ENCODE peak calls at places on chromosomes 2 and 18, in seven cellular contexts. H is mesothelial cell of epicardium; Y is ACHN; L is NCI-H1105; B is stimulated activated CD4-positive, alpha-beta T cell treated with anti-CD3 and anti-CD28 coated beads, Interleukin-15, amount 100 ng/mL, for 1 hour; C is naive B cell; W is hippocampal formation. F is an unnamed sample.

GRCh38 chr18:34783485-34783884 is 73.4 kb downstream of the DTNA start:
- DNase-seq in H (no peak), Y (no peak), L (no peak), B (no peak), C (no peak), W (no peak), F (no peak)

GRCh38 chr2:68560583-68560982 is 82.8 kb upstream of the PROKR1 start:
- DNase-seq in H (no peak), Y (no peak), L (no peak), B (no peak), C (no peak), W (no peak), F (no peak)

GRCh38 chr18:47968006-47968676 is 37.7 kb upstream of the SMAD2 start:
- DNase-seq in H (no peak), Y (peak; percentile 5), L (no peak), B (no peak), C (no peak), W (no peak), F (no peak)

GRCh38 chr18:66655407-66655806 is 51.5 kb upstream of the CDH19 start:
- DNase-seq in H (no peak), Y (no peak), L (no peak), B (no peak), C (no peak), W (no peak), F (no peak)

GRCh38 chr2:86822668-86823067 is 32.0 kb upstream of the CD8A start:
- DNase-seq in H (no peak), Y (no peak), L (no peak), B (no peak), C (no peak), W (no peak), F (no peak)

GRCh38 chr2:179987916-179988315 is 19.2 kb downstream of the CWC22 start:
- DNase-seq in H (no peak), Y (no peak), L (no peak), B (no peak), C (no peak), W (no peak), F (no peak)

GRCh38 chr2:168278424-168278888 is 31.1 kb upstream of the STK39 start:
- DNase-seq in H (no peak), Y (peak; percentile 10), L (peak; percentile 53), B (no peak), C (no peak), W (no peak), F (no peak)

GRCh38 chr2:51812138-51812866 is 780.4 kb upstream of the NRXN1 start:
- DNase-seq in H (no peak), Y (no peak), L (no peak), B (no peak), C (no peak), W (no peak), F (no peak)

GRCh38 chr2:44980786-44981713 is 28.2 kb downstream of the SIX2 start:
- DNase-seq in H (no peak), Y (no peak), L (peak; percentile 66), B (no peak), C (no peak), W (no peak), F (no peak)

GRCh38 chr2:205586626-205587025 is 95.7 kb upstream of the NRP2 start:
- DNase-seq in H (no peak), Y (no peak), L (no peak), B (no peak), C (no peak), W (no peak), F (no peak)

GRCh38 chr18:5998166-5998881 is 103.0 kb upstream of the TMEM200C start:
- DNase-seq in H (no peak), Y (no peak), L (no peak), B (no peak), C (no peak), W (no peak), F (no peak)

GRCh38 chr2:74048843-74049519 is 64.3 kb downstream of the TET3 start:
- DNase-seq in H (no peak), Y (no peak), L (no peak), B (no peak), C (no peak), W (no peak), F (no peak)

GRCh38 chr2:9896216-9896615 is 52.9 kb downstream of the TAF1B start:
- DNase-seq in H (no peak), Y (no peak), L (no peak), B (no peak), C (no peak), W (no peak), F (no peak)

GRCh38 chr18:57585846-57586242 is 658 bp downstream of the FECH start:
- DNase-seq in H (no peak), Y (no peak), L (no peak), B (no peak), C (no peak), W (no peak), F (no peak)

GRCh38 chr2:7736646-7737305 is 819.6 kb downstream of the RNF144A start:
- DNase-seq in H (no peak), Y (no peak), L (no peak), B (no peak), C (no peak), W (no peak), F (no peak)